ENCODE peak calls at places on chromosomes 11 and 22, in five cellular contexts. One of them, this sample, is unnamed.

GRCh38 chr11:8501838-8502237 is 92.2 kb downstream of the STK33 start:
- DNase-seq in upper lobe of right lung: no peak
- DNase-seq in dorsolateral prefrontal cortex: no peak
- DNase-seq in transverse colon: no peak
- DNase-seq in body of pancreas: no peak
- DNase-seq in this sample: no peak

GRCh38 chr11:92423133-92423532 is 198.5 kb downstream of the FAT3 start:
- DNase-seq in upper lobe of right lung: no peak
- DNase-seq in dorsolateral prefrontal cortex: no peak
- DNase-seq in transverse colon: no peak
- DNase-seq in body of pancreas: no peak
- DNase-seq in this sample: no peak

GRCh38 chr11:129331217-129331616 is 44.4 kb upstream of the BARX2 start:
- DNase-seq in upper lobe of right lung: no peak
- DNase-seq in dorsolateral prefrontal cortex: no peak
- DNase-seq in transverse colon: peak
- DNase-seq in body of pancreas: peak
- DNase-seq in this sample: peak

GRCh38 chr11:117588166-117588810 is 208.7 kb downstream of the DSCAML1 start:
- DNase-seq in upper lobe of right lung: no peak
- DNase-seq in dorsolateral prefrontal cortex: no peak
- DNase-seq in transverse colon: no peak
- DNase-seq in body of pancreas: no peak
- DNase-seq in this sample: no peak

GRCh38 chr22:38416621-38417251 is 38.3 kb downstream of the KCNJ4 start:
- DNase-seq in upper lobe of right lung: peak
- DNase-seq in dorsolateral prefrontal cortex: peak
- DNase-seq in transverse colon: no peak
- DNase-seq in body of pancreas: no peak
- DNase-seq in this sample: peak

GRCh38 chr22:49765951-49766350 is 61.7 kb downstream of the BRD1 start:
- DNase-seq in upper lobe of right lung: peak
- DNase-seq in dorsolateral prefrontal cortex: peak
- DNase-seq in transverse colon: peak
- DNase-seq in body of pancreas: no peak
- DNase-seq in this sample: no peak

GRCh38 chr11:20155683-20156279 is 4.5 kb downstream of the DBX1 start:
- DNase-seq in upper lobe of right lung: no peak
- DNase-seq in dorsolateral prefrontal cortex: no peak
- DNase-seq in transverse colon: no peak
- DNase-seq in body of pancreas: no peak
- DNase-seq in this sample: no peak

GRCh38 chr11:94175545-94175944 is 46.9 kb downstream of the PANX1 start:
- DNase-seq in upper lobe of right lung: no peak
- DNase-seq in dorsolateral prefrontal cortex: no peak
- DNase-seq in transverse colon: no peak
- DNase-seq in body of pancreas: no peak
- DNase-seq in this sample: no peak

GRCh38 chr11:61919113-61919840 is 1.9 kb upstream of the RAB3IL1 start:
- DNase-seq in upper lobe of right lung: no peak
- DNase-seq in dorsolateral prefrontal cortex: no peak
- DNase-seq in transverse colon: no peak
- DNase-seq in body of pancreas: no peak
- DNase-seq in this sample: no peak

GRCh38 chr11:74522776-74523175 is 29.3 kb upstream of the LIPT2 start:
- DNase-seq in upper lobe of right lung: no peak
- DNase-seq in dorsolateral prefrontal cortex: no peak
- DNase-seq in transverse colon: no peak
- DNase-seq in body of pancreas: no peak
- DNase-seq in this sample: no peak

GRCh38 chr11:85299247-85299646 is 327.9 kb downstream of the DLG2 start:
- DNase-seq in upper lobe of right lung: no peak
- DNase-seq in dorsolateral prefrontal cortex: no peak
- DNase-seq in transverse colon: no peak
- DNase-seq in body of pancreas: no peak
- DNase-seq in this sample: peak

GRCh38 chr11:108069947-108070346 is 51.4 kb upstream of the ACAT1 start:
- DNase-seq in upper lobe of right lung: no peak
- DNase-seq in dorsolateral prefrontal cortex: no peak
- DNase-seq in transverse colon: no peak
- DNase-seq in body of pancreas: no peak
- DNase-seq in this sample: no peak

GRCh38 chr11:63761173-63761572 is 7.4 kb downstream of the ZFTA start:
- DNase-seq in upper lobe of right lung: no peak
- DNase-seq in dorsolateral prefrontal cortex: no peak
- DNase-seq in transverse colon: no peak
- DNase-seq in body of pancreas: no peak
- DNase-seq in this sample: no peak

GRCh38 chr22:49481651-49482399 is 345.8 kb downstream of the BRD1 start:
- DNase-seq in upper lobe of right lung: no peak
- DNase-seq in dorsolateral prefrontal cortex: no peak
- DNase-seq in transverse colon: no peak
- DNase-seq in body of pancreas: no peak
- DNase-seq in this sample: peak

GRCh38 chr22:35544189-35544588 is 3.6 kb downstream of the RASD2 start:
- DNase-seq in upper lobe of right lung: no peak
- DNase-seq in dorsolateral prefrontal cortex: no peak
- DNase-seq in transverse colon: no peak
- DNase-seq in body of pancreas: no peak
- DNase-seq in this sample: no peak

GRCh38 chr11:12692238-12693074 is 18.2 kb downstream of the TEAD1 start:
- DNase-seq in upper lobe of right lung: peak
- DNase-seq in dorsolateral prefrontal cortex: peak
- DNase-seq in transverse colon: peak
- DNase-seq in body of pancreas: peak
- DNase-seq in this sample: peak

GRCh38 chr11:20036625-20037335 is 123.5 kb downstream of the DBX1 start:
- DNase-seq in upper lobe of right lung: no peak
- DNase-seq in dorsolateral prefrontal cortex: no peak
- DNase-seq in transverse colon: no peak
- DNase-seq in body of pancreas: peak
- DNase-seq in this sample: no peak

GRCh38 chr11:78139422-78140391 is at the start of gene ALG8:
- DNase-seq in upper lobe of right lung: peak
- DNase-seq in dorsolateral prefrontal cortex: peak
- DNase-seq in transverse colon: peak
- DNase-seq in body of pancreas: peak
- DNase-seq in this sample: peak

GRCh38 chr11:61022311-61023085 is 51.0 kb downstream of the CD6 start:
- DNase-seq in upper lobe of right lung: no peak
- DNase-seq in dorsolateral prefrontal cortex: no peak
- DNase-seq in transverse colon: no peak
- DNase-seq in body of pancreas: no peak
- DNase-seq in this sample: no peak

GRCh38 chr11:112997829-112998228 is 36.6 kb downstream of the NCAM1 start:
- DNase-seq in upper lobe of right lung: no peak
- DNase-seq in dorsolateral prefrontal cortex: no peak
- DNase-seq in transverse colon: no peak
- DNase-seq in body of pancreas: no peak
- DNase-seq in this sample: no peak

GRCh38 chr11:68081691-68082090 is 39.5 kb downstream of the CHKA start:
- DNase-seq in upper lobe of right lung: no peak
- DNase-seq in dorsolateral prefrontal cortex: no peak
- DNase-seq in transverse colon: no peak
- DNase-seq in body of pancreas: peak
- DNase-seq in this sample: no peak

GRCh38 chr11:2219318-2220017 is 47.9 kb upstream of the TH start:
- DNase-seq in upper lobe of right lung: no peak
- DNase-seq in dorsolateral prefrontal cortex: no peak
- DNase-seq in transverse colon: no peak
- DNase-seq in body of pancreas: peak
- DNase-seq in this sample: no peak

GRCh38 chr11:16093889-16094653 is 262.3 kb downstream of the SOX6 start:
- DNase-seq in upper lobe of right lung: no peak
- DNase-seq in dorsolateral prefrontal cortex: no peak
- DNase-seq in transverse colon: no peak
- DNase-seq in body of pancreas: no peak
- DNase-seq in this sample: no peak

GRCh38 chr22:49271369-49271727 is 556.3 kb downstream of the BRD1 start:
- DNase-seq in upper lobe of right lung: no peak
- DNase-seq in dorsolateral prefrontal cortex: no peak
- DNase-seq in transverse colon: no peak
- DNase-seq in body of pancreas: no peak
- DNase-seq in this sample: no peak

GRCh38 chr22:24427500-24428164 is at the start of gene ADORA2A:
- DNase-seq in upper lobe of right lung: no peak
- DNase-seq in dorsolateral prefrontal cortex: no peak
- DNase-seq in transverse colon: peak
- DNase-seq in body of pancreas: no peak
- DNase-seq in this sample: no peak

GRCh38 chr11:720642-721346 is 14.8 kb downstream of the EPS8L2 start:
- DNase-seq in upper lobe of right lung: no peak
- DNase-seq in dorsolateral prefrontal cortex: no peak
- DNase-seq in transverse colon: peak
- DNase-seq in body of pancreas: no peak
- DNase-seq in this sample: peak

GRCh38 chr11:60378359-60378758 is at the start of gene MS4A7:
- DNase-seq in upper lobe of right lung: peak
- DNase-seq in dorsolateral prefrontal cortex: no peak
- DNase-seq in transverse colon: peak
- DNase-seq in body of pancreas: peak
- DNase-seq in this sample: no peak

GRCh38 chr11:103326070-103326794 is 217.0 kb downstream of the DYNC2H1 start:
- DNase-seq in upper lobe of right lung: no peak
- DNase-seq in dorsolateral prefrontal cortex: no peak
- DNase-seq in transverse colon: peak
- DNase-seq in body of pancreas: peak
- DNase-seq in this sample: peak

DNA sequence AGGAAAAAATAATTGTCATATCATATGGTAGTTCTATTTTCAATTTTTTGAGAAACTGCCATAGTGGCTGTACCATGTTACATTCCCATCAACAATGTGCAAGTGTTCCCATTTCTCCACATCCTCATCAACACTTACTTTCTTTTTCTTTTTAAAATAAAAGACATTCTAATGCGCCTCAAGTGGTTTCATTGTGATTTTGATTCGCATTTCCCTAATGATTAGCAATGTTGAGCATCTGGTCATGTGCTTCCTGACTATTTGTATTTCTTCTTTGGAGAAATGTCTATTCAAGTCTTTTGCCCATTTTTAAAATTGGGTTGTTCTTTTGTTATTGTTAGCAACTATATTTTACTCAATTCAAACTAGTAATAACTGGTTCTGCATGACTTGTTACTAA is 8.4 kb downstream of the MCHR1 start:
- DNase-seq in upper lobe of right lung: no peak
- DNase-seq in dorsolateral prefrontal cortex: no peak
- DNase-seq in transverse colon: no peak
- DNase-seq in body of pancreas: no peak
- DNase-seq in this sample: no peak
- H3K27ac ChIP-seq in upper lobe of right lung: no peak
- H3K27ac ChIP-seq in dorsolateral prefrontal cortex: no peak
- H3K27ac ChIP-seq in transverse colon: no peak
- H3K27ac ChIP-seq in body of pancreas: no peak
- H3K27ac ChIP-seq in this sample: no peak

GRCh38 chr11:35792846-35793192 is 130.2 kb downstream of the TRIM44 start:
- DNase-seq in upper lobe of right lung: no peak
- DNase-seq in dorsolateral prefrontal cortex: no peak
- DNase-seq in transverse colon: no peak
- DNase-seq in body of pancreas: no peak
- DNase-seq in this sample: no peak
- H3K27ac ChIP-seq in upper lobe of right lung: no peak
- H3K27ac ChIP-seq in dorsolateral prefrontal cortex: no peak
- H3K27ac ChIP-seq in transverse colon: no peak
- H3K27ac ChIP-seq in body of pancreas: no peak
- H3K27ac ChIP-seq in this sample: no peak

DNA sequence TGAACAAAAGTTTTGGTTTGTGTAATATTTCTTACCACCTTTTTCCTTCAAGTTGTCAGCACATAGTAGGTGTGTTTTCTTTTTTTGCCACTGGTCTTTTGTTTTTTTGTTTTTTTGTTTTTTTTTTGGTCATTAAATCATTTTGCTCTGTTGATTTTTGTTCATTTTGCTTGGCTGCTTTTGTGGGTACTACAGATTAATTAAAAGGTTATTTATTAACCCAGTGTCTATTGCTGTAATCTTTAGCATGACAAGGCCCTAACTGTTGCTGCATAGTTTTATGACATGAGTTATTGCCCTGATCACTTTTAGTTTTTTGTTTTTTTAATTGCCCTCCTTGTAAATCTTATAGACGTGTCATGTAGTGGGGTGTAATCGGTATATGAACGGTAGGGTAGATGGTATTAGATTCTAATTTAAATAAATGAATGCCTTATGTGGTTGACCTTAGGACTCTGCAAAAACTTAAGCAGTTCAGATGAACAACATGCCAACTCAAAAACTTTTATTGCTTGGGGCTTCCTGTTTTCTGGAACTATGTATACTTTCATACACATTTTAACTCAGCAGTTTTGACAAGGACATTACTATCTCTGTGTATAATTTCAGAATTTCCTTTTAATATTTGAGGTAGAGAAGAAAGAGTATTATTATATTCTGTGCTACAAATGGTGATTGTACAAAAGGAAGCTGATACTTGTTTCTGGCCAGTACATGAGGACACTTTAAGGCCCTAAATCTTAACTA is 7.9 kb downstream of the EWSR1 start:
- DNase-seq in upper lobe of right lung: no peak
- DNase-seq in dorsolateral prefrontal cortex: no peak
- DNase-seq in transverse colon: no peak
- DNase-seq in body of pancreas: no peak
- DNase-seq in this sample: no peak
- H3K27ac ChIP-seq in upper lobe of right lung: no peak
- H3K27ac ChIP-seq in dorsolateral prefrontal cortex: no peak
- H3K27ac ChIP-seq in transverse colon: peak
- H3K27ac ChIP-seq in body of pancreas: peak
- H3K27ac ChIP-seq in this sample: peak

DNA sequence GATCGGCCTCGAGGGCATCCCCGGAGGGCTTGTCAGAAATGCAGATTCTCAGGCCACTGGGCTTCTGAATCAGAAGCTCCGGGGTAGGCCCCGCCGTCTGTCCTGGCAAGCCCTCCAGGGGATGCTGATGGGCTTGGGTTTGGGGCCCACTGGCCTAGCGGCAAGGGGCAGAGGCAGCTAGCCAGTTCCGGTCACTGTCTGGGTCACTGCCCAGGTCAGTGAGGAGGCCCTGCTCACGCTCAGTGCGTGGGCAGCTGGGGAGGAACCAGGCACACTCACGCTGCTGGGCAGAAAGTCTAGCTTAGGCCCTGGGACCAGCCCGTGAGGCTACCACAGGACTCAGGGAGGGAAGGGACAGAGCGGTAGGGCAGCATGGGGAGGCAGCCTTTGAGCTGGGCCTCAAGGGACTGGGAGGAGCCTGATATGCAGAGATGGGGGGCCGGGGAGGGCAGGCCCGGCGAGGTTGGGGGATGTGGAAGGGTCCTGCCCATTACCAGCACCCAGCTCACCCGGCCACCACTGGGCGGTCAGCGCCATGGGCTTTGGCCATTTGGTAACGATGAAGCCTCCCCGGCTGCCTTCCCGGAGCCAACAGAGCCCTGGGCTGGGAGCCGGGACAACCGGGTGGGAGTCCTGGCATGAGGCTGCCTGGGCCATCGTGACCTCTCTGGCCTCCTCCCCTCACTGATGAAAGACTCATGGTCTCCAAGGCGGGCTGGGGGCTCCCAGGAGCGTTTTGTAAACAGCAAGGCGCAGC is 14.2 kb downstream of the SHISAL1 start:
- DNase-seq in upper lobe of right lung: no peak
- DNase-seq in dorsolateral prefrontal cortex: no peak
- DNase-seq in transverse colon: no peak
- DNase-seq in body of pancreas: no peak
- DNase-seq in this sample: no peak
- H3K27ac ChIP-seq in upper lobe of right lung: no peak
- H3K27ac ChIP-seq in dorsolateral prefrontal cortex: no peak
- H3K27ac ChIP-seq in transverse colon: no peak
- H3K27ac ChIP-seq in body of pancreas: no peak
- H3K27ac ChIP-seq in this sample: no peak

GRCh38 chr22:45844949-45845613 is 131.9 kb downstream of the WNT7B start:
- DNase-seq in upper lobe of right lung: no peak
- DNase-seq in dorsolateral prefrontal cortex: no peak
- DNase-seq in transverse colon: no peak
- DNase-seq in body of pancreas: no peak
- DNase-seq in this sample: no peak
- H3K27ac ChIP-seq in upper lobe of right lung: no peak
- H3K27ac ChIP-seq in dorsolateral prefrontal cortex: peak
- H3K27ac ChIP-seq in transverse colon: no peak
- H3K27ac ChIP-seq in body of pancreas: no peak
- H3K27ac ChIP-seq in this sample: no peak

This sample was measured in hepatocyte.